ENCODE peak calls at places on chromosomes 4 and X, in six cellular contexts. C, R, J, Y, Q and Z are unnamed samples.
A peak's percentile ranks its signal among the peaks of the same experiment; 100 is the strongest.

GRCh38 chr4:128831526-128832252 is 22.2 kb downstream of the JADE1 start:
- DNase-seq in R (no peak), Q (peak; percentile 57), C (peak; percentile 57), J (peak; percentile 32), Y (no peak), Z (no peak)

GRCh38 chr4:138595731-138596465 is 353.7 kb upstream of the SLC7A11 start:
- DNase-seq in C (peak; percentile 70), Y (no peak), Q (no peak), J (no peak), R (no peak), Z (no peak)

GRCh38 chr4:95674451-95675095 is 125.8 kb upstream of the UNC5C start:
- DNase-seq in Y (no peak), R (no peak), Q (no peak), J (no peak), C (no peak), Z (no peak)

GRCh38 chr4:28799696-28800095 is 1920.5 kb upstream of the PCDH7 start:
- DNase-seq in C (no peak), J (no peak), Q (no peak), R (no peak), Y (no peak), Z (no peak)

GRCh38 chrX:105821471-105822081 is 763 bp upstream of the NRK start:
- DNase-seq in J (peak; percentile 12), C (peak; percentile 45), R (no peak), Y (no peak), Q (no peak), Z (no peak)

GRCh38 chr4:151175204-151175603 is 75.8 kb downstream of the RPS3A start:
- DNase-seq in Q (no peak), C (no peak), R (no peak), Y (no peak), J (no peak), Z (no peak)

GRCh38 chrX:38277802-38278201 is 49.5 kb downstream of the RPGR start:
- DNase-seq in C (no peak), Y (no peak), R (no peak), Q (peak; percentile 62), J (no peak), Z (peak; percentile 41)

GRCh38 chrX:140360284-140360683 is 144.6 kb downstream of the SOX3 start:
- DNase-seq in R (no peak), C (no peak), Q (no peak), J (no peak), Y (no peak), Z (no peak)

GRCh38 chrX:22634751-22635150 is 362.0 kb downstream of the CBLL2 start:
- DNase-seq in C (peak; percentile 24), R (no peak), Q (no peak), J (no peak), Y (no peak), Z (no peak)

GRCh38 chrX:88604433-88605221 is 142.4 kb upstream of the CPXCR1 start:
- DNase-seq in Q (peak; percentile 96), Y (no peak), C (no peak), R (no peak), J (no peak), Z (peak; percentile 32)

GRCh38 chrX:107449490-107450175 is at the start of gene FRMPD3:
- DNase-seq in J (peak; percentile 65), Y (no peak), Q (no peak), C (no peak), R (no peak), Z (no peak)

GRCh38 chr4:123259676-123260428 is 136.7 kb upstream of the SPRY1 start:
- DNase-seq in C (no peak), J (no peak), R (no peak), Q (no peak), Y (no peak), Z (no peak)

GRCh38 chrX:257681-258289 is 23.4 kb upstream of the PLCXD1 start:
- DNase-seq in J (no peak), C (no peak), Y (no peak), R (no peak), Q (peak; percentile 19), Z (no peak)

GRCh38 chrX:53128097-53128749 is 34.3 kb downstream of the KANTR start:
- DNase-seq in C (peak; percentile 35), R (no peak), J (no peak), Q (no peak), Y (no peak), Z (no peak)

GRCh38 chr4:96162631-96163030 is 322.7 kb downstream of the PDHA2 start:
- DNase-seq in J (no peak), R (no peak), Q (no peak), Y (no peak), C (no peak), Z (no peak)

GRCh38 chr4:75710246-75710645 is 14.1 kb upstream of the USO1 start:
- DNase-seq in Q (no peak), J (no peak), R (no peak), Y (no peak), C (no peak), Z (no peak)

GRCh38 chr4:89156515-89156914 is 45.2 kb downstream of the TIGD2 start:
- DNase-seq in Q (no peak), C (no peak), J (no peak), Y (no peak), R (no peak), Z (no peak)

GRCh38 chr4:114442846-114443245 is 155.8 kb upstream of the UGT8 start:
- DNase-seq in C (no peak), Q (no peak), Y (no peak), J (no peak), R (no peak), Z (no peak)

GRCh38 chr4:140469806-140470733 is 28.0 kb downstream of the MGAT4D start:
- DNase-seq in J (no peak), Q (no peak), Y (no peak), R (no peak), C (no peak), Z (no peak)

GRCh38 chr4:126777649-126778048 is 855.1 kb upstream of the INTU start:
- DNase-seq in R (no peak), C (peak; percentile 94), J (no peak), Y (no peak), Q (no peak), Z (no peak)

GRCh38 chrX:67564475-67564874 is 20.7 kb downstream of the AR start:
- DNase-seq in C (no peak), Q (no peak), J (no peak), Y (no peak), R (no peak), Z (no peak)

GRCh38 chr4:137263206-137263605 is 269.1 kb downstream of the PCDH18 start:
- DNase-seq in Y (no peak), R (no peak), C (no peak), J (no peak), Q (no peak), Z (no peak)

GRCh38 chr4:11632488-11632887 is 203.8 kb upstream of the HS3ST1 start:
- DNase-seq in J (no peak), Q (no peak), C (no peak), Y (no peak), R (no peak), Z (peak; percentile 46)

GRCh38 chrX:19225906-19226305 is 103.6 kb upstream of the ADGRG2 start:
- DNase-seq in Q (no peak), Y (no peak), C (peak; percentile 1), R (no peak), J (peak; percentile 9), Z (peak; percentile 69)

DNA sequence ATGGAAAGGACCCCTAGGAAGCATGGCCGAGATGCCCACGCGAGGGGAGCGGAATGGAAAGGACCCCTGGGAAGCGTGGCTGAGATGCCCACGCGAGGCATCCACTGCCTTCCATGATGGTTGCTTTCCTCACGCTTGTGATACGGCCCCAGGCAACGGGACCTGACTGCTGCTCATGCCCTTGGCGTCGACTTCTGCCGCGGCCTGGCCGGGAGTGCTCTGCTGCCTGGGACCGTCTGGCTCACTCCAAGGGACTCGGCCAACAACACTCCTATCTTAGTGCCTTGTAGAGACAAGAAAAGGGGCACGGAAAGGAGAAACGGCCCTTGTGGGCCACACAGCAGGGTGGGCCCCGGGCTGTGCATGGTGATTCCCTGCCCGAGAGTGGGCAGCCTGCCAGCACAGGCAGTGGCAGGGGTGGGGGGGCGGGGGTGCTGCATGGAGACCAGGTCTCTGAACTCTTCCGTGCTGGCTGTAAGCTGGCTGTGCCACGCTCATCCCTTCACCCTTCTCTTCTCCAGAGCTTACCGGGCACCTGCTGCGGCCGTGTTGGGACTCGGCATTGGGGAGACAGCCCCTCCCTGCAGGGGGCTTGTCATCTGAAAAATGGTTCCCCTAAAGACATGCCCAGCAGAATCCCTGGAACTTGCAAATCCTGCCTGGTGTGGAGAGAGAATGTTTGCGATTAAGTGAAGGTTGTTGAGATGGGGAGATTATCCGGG is 38.6 kb upstream of the HMX1 start:
- DNase-seq in C (no peak), Q (no peak), J (peak; percentile 47), Y (no peak), R (no peak), Z (no peak)
- TF ChIP-seq SMC3 in C (no peak), Q (no peak), J (no peak), Y (no peak), R (no peak), Z (no peak)

GRCh38 chr4:143882892-143883291 is 22.5 kb downstream of the GYPE start:
- DNase-seq in J (no peak), Y (no peak), Q (no peak), C (no peak), R (no peak), Z (no peak)

DNA sequence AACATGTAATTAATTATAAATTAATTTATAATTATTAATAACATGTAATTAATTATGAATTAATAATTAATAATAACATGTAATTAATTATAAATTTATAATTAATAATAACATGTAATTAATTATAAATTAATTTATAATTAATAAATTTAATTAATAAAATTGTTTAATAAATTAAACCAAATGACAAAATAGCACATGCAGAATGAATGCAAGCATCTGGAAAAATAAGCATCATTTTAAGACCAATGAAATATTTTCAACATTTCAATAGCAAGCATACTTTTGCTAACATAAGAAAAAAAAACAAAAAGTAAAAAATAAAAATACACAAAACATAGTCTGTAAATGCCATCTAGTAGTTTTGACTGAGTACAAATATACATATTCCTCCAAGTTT is 21.8 kb downstream of the GYPE start:
- DNase-seq in Y (no peak), Q (no peak), J (no peak), C (no peak), R (no peak), Z (no peak)
- H3K4me1 ChIP-seq in Y (peaks cover 16% of the 10 kb centered on the region), Q (no peaks in the 10 kb centered on the region), J (no peaks in the 10 kb centered on the region), C (no peaks in the 10 kb centered on the region), R (no peaks in the 10 kb centered on the region), Z (no peaks in the 10 kb centered on the region)

DNA sequence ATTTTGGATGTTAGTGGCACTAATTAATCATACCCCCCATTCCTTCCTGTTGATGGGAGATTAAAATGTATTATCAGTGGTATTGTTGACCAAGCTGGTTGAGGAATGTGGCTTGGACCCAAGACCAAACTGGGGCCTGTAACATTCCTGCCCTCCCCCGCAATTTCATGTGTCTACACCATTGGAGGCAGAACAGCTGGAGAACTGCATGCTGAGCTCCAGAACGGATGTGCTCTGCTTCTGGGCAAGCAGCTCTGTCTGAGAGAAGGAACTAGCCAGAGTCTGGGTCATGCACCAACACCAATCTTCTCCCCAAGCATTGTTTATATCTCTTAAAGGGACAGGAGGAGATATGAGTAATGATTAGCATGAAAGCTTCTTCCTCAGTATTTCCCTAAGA is 185.5 kb downstream of the CEP135 start:
- DNase-seq in J (no peak), Y (no peak), C (peak; percentile 43), Q (peak; percentile 68), R (no peak), Z (no peak)
- TF ChIP-seq SMC3 in J (no peak), Y (no peak), C (no peak), Q (no peak), R (no peak), Z (no peak)

DNA sequence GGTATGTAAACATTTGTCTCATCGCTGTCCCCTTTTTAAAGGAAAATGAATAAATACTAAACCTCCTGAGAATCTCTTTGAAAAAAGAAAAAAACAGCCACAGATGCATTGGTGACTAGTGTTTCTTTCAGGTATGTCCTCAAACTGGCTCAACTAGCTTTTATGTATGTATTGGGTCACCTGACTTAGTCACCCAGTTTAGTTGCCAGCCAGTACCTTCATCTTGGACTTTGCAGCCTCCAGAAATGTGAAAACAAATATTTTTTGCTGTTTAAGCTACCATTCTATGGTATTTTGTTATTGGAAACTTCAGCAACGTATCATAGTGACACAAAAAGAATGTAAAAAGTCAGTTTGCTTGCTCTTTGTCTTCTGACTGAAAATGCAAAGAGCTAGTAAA is 1263.5 kb downstream of the FAM133A start:
- DNase-seq in J (no peak), Y (no peak), R (no peak), Q (no peak), C (no peak), Z (no peak)
- H3K4me1 ChIP-seq in J (no peaks in the 10 kb centered on the region), Y (no peaks in the 10 kb centered on the region), R (no peaks in the 10 kb centered on the region), Q (no peaks in the 10 kb centered on the region), C (no peaks in the 10 kb centered on the region), Z (no peaks in the 10 kb centered on the region)